ENCODE peak calls at places on chromosome 3, in ten cellular contexts. R, E, V, G, B, Q, T, W, Y and P are unnamed samples.

GRCh38 chr3:55305714-55306485 is 181.2 kb downstream of the WNT5A start:
- DNase-seq in R (no peak), E (no peak), V (peak; percentile 21), G (no peak), B (no peak), Q (no peak), T (no peak), W (peak; percentile 16), Y (no peak), P (no peak)

GRCh38 chr3:156206157-156206556 is 85.8 kb downstream of the KCNAB1 start:
- DNase-seq in R (no peak), E (no peak), V (no peak), G (no peak), B (no peak), Q (no peak), T (no peak), W (no peak), Y (no peak), P (no peak)

GRCh38 chr3:10259036-10259435 is 10.8 kb downstream of the TATDN2 start:
- DNase-seq in R (no peak), E (no peak), V (no peak), G (no peak), B (no peak), Q (no peak), T (no peak), W (no peak), Y (no peak), P (no peak)

GRCh38 chr3:79369306-79369705 is 398.5 kb downstream of the ROBO1 start:
- DNase-seq in R (no peak), E (no peak), V (no peak), G (no peak), B (no peak), Q (no peak), T (no peak), W (peak; percentile 22), Y (peak; percentile 24), P (no peak)

GRCh38 chr3:107430214-107431047 is 53.2 kb downstream of the CCDC54 start:
- DNase-seq in R (peak; percentile 41), E (no peak), V (no peak), G (peak; percentile 41), B (no peak), Q (no peak), T (no peak), W (peak; percentile 54), Y (peak; percentile 18), P (peak; percentile 27)

GRCh38 chr3:171842864-171843511 is at the start of gene TMEM212:
- DNase-seq in R (no peak), E (no peak), V (no peak), G (no peak), B (no peak), Q (no peak), T (no peak), W (peak; percentile 80), Y (peak; percentile 11), P (no peak)

GRCh38 chr3:28840976-28841376 is 439.9 kb upstream of the RBMS3 start:
- DNase-seq in R (no peak), E (no peak), V (no peak), G (no peak), B (no peak), Q (no peak), T (no peak), W (no peak), Y (no peak), P (no peak)

GRCh38 chr3:69290430-69290829 is 95.5 kb downstream of the FRMD4B start:
- DNase-seq in R (no peak), E (no peak), V (no peak), G (no peak), B (no peak), Q (no peak), T (no peak), W (no peak), Y (no peak), P (no peak)

GRCh38 chr3:149003653-149004305 is 12.4 kb downstream of the GYG1 start:
- DNase-seq in R (no peak), E (no peak), V (no peak), G (no peak), B (no peak), Q (no peak), T (no peak), W (no peak), Y (no peak), P (no peak)

GRCh38 chr3:159447841-159448240 is 540.8 kb upstream of the IL12A start:
- DNase-seq in R (no peak), E (no peak), V (no peak), G (no peak), B (no peak), Q (no peak), T (no peak), W (no peak), Y (no peak), P (no peak)

GRCh38 chr3:110932515-110933095 is 139.0 kb upstream of the NECTIN3 start:
- DNase-seq in R (no peak), E (no peak), V (no peak), G (no peak), B (no peak), Q (no peak), T (no peak), W (no peak), Y (no peak), P (no peak)

GRCh38 chr3:13474776-13475303 is 5.3 kb upstream of the HDAC11 start:
- DNase-seq in R (no peak), E (no peak), V (no peak), G (no peak), B (no peak), Q (no peak), T (no peak), W (no peak), Y (no peak), P (no peak)

GRCh38 chr3:27326211-27326948 is 42.8 kb downstream of the NEK10 start:
- DNase-seq in R (no peak), E (no peak), V (no peak), G (peak; percentile 39), B (peak; percentile 10), Q (no peak), T (peak; percentile 28), W (peak; percentile 85), Y (no peak), P (no peak)

GRCh38 chr3:100682854-100683760 is 26.2 kb upstream of the TFG start:
- DNase-seq in R (no peak), E (no peak), V (no peak), G (no peak), B (no peak), Q (no peak), T (no peak), W (no peak), Y (no peak), P (peak; percentile 11)

GRCh38 chr3:139353920-139354556 is 10.2 kb downstream of the MRPS22 start:
- DNase-seq in R (no peak), E (no peak), V (no peak), G (peak; percentile 34), B (peak; percentile 50), Q (no peak), T (peak; percentile 65), W (peak; percentile 75), Y (peak; percentile 74), P (peak; percentile 20)

GRCh38 chr3:33008282-33008681 is 56.8 kb downstream of the CCR4 start:
- DNase-seq in R (no peak), E (no peak), V (no peak), G (no peak), B (no peak), Q (no peak), T (no peak), W (no peak), Y (no peak), P (no peak)

GRCh38 chr3:70726966-70727365 is 414.5 kb upstream of the MDFIC2 start:
- DNase-seq in R (no peak), E (no peak), V (no peak), G (no peak), B (no peak), Q (no peak), T (no peak), W (no peak), Y (no peak), P (no peak)

GRCh38 chr3:136844726-136845125 is 17.3 kb upstream of the NCK1 start:
- DNase-seq in R (no peak), E (no peak), V (no peak), G (no peak), B (no peak), Q (no peak), T (no peak), W (no peak), Y (no peak), P (no peak)

GRCh38 chr3:13708871-13709595 is 160.1 kb downstream of the FBLN2 start:
- DNase-seq in R (peak; percentile 15), E (no peak), V (no peak), G (no peak), B (no peak), Q (no peak), T (no peak), W (no peak), Y (no peak), P (no peak)

GRCh38 chr3:36837089-36837488 is 72.7 kb upstream of the DCLK3 start:
- DNase-seq in R (no peak), E (no peak), V (no peak), G (no peak), B (no peak), Q (no peak), T (no peak), W (no peak), Y (peak; percentile 61), P (no peak)
- TF ChIP-seq CTCF in R (peak; percentile 68), E (no peak), V (no peak), G (no peak), B (peak; percentile 7), Q (no peak), T (no peak), W (peak; percentile 14), Y (peak; percentile 74), P (no peak)

GRCh38 chr3:186538779-186539178 is 5.4 kb downstream of the CRYGS start:
- DNase-seq in R (no peak), E (no peak), V (no peak), G (no peak), B (no peak), Q (no peak), T (no peak), W (no peak), Y (no peak), P (no peak)
- H3K27ac ChIP-seq in R (no peak overlapping the region), E (no peak overlapping the region), V (no peak overlapping the region), G (no peak overlapping the region), B (no peak overlapping the region), Q (no peak overlapping the region), T (no peak overlapping the region), W (no peak overlapping the region), Y (no peak overlapping the region), P (no peak overlapping the region)

GRCh38 chr3:118636841-118637240 is 397.8 kb downstream of the IGSF11 start:
- DNase-seq in R (peak; percentile 40), E (no peak), V (no peak), G (peak; percentile 23), B (no peak), Q (no peak), T (no peak), W (no peak), Y (peak; percentile 69), P (no peak)
- TF ChIP-seq CTCF in R (peak; percentile 62), E (no peak), V (no peak), G (no peak), B (peak; percentile 54), Q (no peak), T (no peak), W (no peak), Y (peak; percentile 54), P (no peak)

DNA sequence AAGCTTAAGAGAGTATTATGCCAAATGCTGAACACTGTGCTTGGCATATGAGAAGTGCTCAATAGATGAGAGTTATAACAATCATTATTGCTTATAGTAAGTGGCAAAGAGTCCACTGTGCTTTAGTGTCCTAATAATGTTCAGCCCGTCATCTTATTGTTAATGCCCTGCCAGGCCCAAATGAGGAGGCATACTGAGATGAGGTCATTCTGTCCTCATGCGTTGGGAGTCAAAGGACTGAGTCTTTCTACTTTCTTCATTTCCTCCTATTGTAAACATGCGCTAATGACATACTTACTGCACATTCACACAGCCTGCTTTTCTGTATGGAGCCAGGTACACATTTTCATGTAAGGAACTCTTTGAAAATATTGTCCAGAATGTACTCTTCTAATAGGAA is 38.1 kb downstream of the KBTBD12 start:
- DNase-seq in R (no peak), E (no peak), V (no peak), G (no peak), B (no peak), Q (no peak), T (no peak), W (no peak), Y (no peak), P (no peak)
- H3K27ac ChIP-seq in R (no peak overlapping the region), E (no peak overlapping the region), V (no peak overlapping the region), G (no peak overlapping the region), B (no peak overlapping the region), Q (peak overlapping the region; percentile 95), T (no peak overlapping the region), W (no peak overlapping the region), Y (no peak overlapping the region), P (no peak overlapping the region)